ENCODE peak calls at places on chromosome 14, in seven cellular contexts. X, P, F, Y, V, B and H are unnamed samples.
A peak's percentile ranks its signal among the peaks of the same experiment; 100 is the strongest.

GRCh38 chr14:71324767-71325272 is 417.6 kb downstream of the PCNX1 start:
- DNase-seq in V (peak; percentile 49), X (no peak), Y (no peak), B (no peak), F (peak; percentile 67), P (no peak), H (peak; percentile 25)

GRCh38 chr14:22099942-22100763 is 426.5 kb upstream of the OR4E1 start:
- DNase-seq in F (no peak), P (peak; percentile 75), B (peak; percentile 86), Y (peak; percentile 6), X (peak; percentile 8), V (peak; percentile 59), H (peak; percentile 18)

GRCh38 chr14:67269338-67270060 is 28.3 kb downstream of the PALS1 start:
- DNase-seq in V (no peak), P (no peak), Y (no peak), X (peak; percentile 60), F (no peak), B (no peak), H (no peak)

GRCh38 chr14:21039585-21040369 is 2.4 kb upstream of the RNASE7 start:
- DNase-seq in P (peak; percentile 33), X (peak; percentile 26), Y (no peak), F (peak; percentile 10), V (no peak), B (peak; percentile 49), H (no peak)

GRCh38 chr14:23054000-23054811 is 3.1 kb downstream of the CDH24 start:
- DNase-seq in V (peak; percentile 35), F (no peak), X (no peak), Y (no peak), B (no peak), P (peak; percentile 61), H (no peak)

GRCh38 chr14:74985806-74986205 is 16.9 kb upstream of the EIF2B2 start:
- DNase-seq in F (no peak), V (no peak), X (no peak), Y (no peak), P (no peak), B (no peak), H (no peak)

GRCh38 chr14:52351561-52352491 is 37.7 kb downstream of the PTGER2 start:
- DNase-seq in F (peak; percentile 56), V (no peak), Y (no peak), P (no peak), X (no peak), B (peak; percentile 40), H (peak; percentile 2)

GRCh38 chr14:21104448-21105060 is 3.7 kb downstream of the TMEM253 start:
- DNase-seq in X (no peak), P (peak; percentile 78), Y (no peak), V (peak; percentile 68), B (peak; percentile 81), F (peak; percentile 47), H (peak; percentile 50)

GRCh38 chr14:102503576-102504224 is 5.9 kb downstream of the ANKRD9 start:
- DNase-seq in V (no peak), F (no peak), P (no peak), X (no peak), Y (no peak), B (no peak), H (no peak)